ENCODE peak calls at places on chromosomes 13 and 19, in nine cellular contexts. V, Z, Y, L, A, B, H, X and S are unnamed samples.

GRCh38 chr19:18865973-18866799 is 29.8 kb downstream of the CERS1 start:
- DNase-seq in H (peak; percentile 74), Y (no peak), L (peak; percentile 50), X (peak; percentile 36), Z (peak; percentile 46), V (peak; percentile 71), A (peak; percentile 62), B (no peak), S (peak; percentile 41)

GRCh38 chr19:48678201-48678600 is 5.4 kb upstream of the NTN5 start:
- DNase-seq in Y (no peak), A (no peak), H (no peak), Z (no peak), B (peak; percentile 66), L (peak; percentile 98), V (no peak), X (no peak), S (no peak)

GRCh38 chr19:16274466-16274865 is 50.2 kb upstream of the KLF2 start:
- DNase-seq in V (no peak), A (no peak), L (no peak), H (no peak), B (no peak), Z (no peak), Y (no peak), X (no peak), S (no peak)

GRCh38 chr19:45518469-45518826 is 11.2 kb downstream of the VASP start:
- DNase-seq in X (no peak), B (no peak), Y (no peak), L (peak; percentile 86), Z (no peak), A (no peak), V (no peak), H (no peak), S (no peak)

GRCh38 chr19:30942636-30943035 is 406.6 kb downstream of the TSHZ3 start:
- DNase-seq in X (no peak), L (no peak), B (no peak), Z (no peak), A (no peak), V (no peak), Y (no peak), H (no peak), S (no peak)

GRCh38 chr13:31168166-31168565 is 6.5 kb upstream of the HSPH1 start:
- DNase-seq in B (no peak), L (no peak), H (no peak), V (no peak), A (no peak), Z (no peak), Y (no peak), X (no peak), S (no peak)

GRCh38 chr19:30665449-30665848 is 293.3 kb downstream of the ZNF536 start:
- DNase-seq in H (peak; percentile 21), X (no peak), Z (no peak), V (no peak), A (no peak), B (no peak), Y (no peak), L (no peak), S (no peak)

GRCh38 chr13:45015300-45015699 is 26.0 kb downstream of the GPALPP1 start:
- DNase-seq in X (peak; percentile 73), Z (no peak), L (no peak), A (no peak), B (no peak), Y (no peak), H (no peak), V (no peak), S (no peak)

GRCh38 chr13:20559659-20560356 is 7.1 kb upstream of the IFT88 start:
- DNase-seq in X (no peak), Z (no peak), B (no peak), H (no peak), A (no peak), V (no peak), L (peak; percentile 62), Y (no peak), S (no peak)

GRCh38 chr13:39835253-39835652 is 179.8 kb downstream of the COG6 start:
- DNase-seq in H (no peak), Y (no peak), B (peak; percentile 77), X (no peak), Z (no peak), V (peak; percentile 49), L (no peak), A (no peak), S (peak; percentile 78)

GRCh38 chr13:107275945-107276614 is 708.1 kb upstream of the ARGLU1 start:
- DNase-seq in V (no peak), Z (no peak), B (no peak), A (no peak), X (no peak), Y (no peak), L (no peak), H (no peak), S (no peak)

GRCh38 chr19:49366110-49366509 is 2.4 kb downstream of the DKKL1 start:
- DNase-seq in V (no peak), X (no peak), H (no peak), B (no peak), L (no peak), A (no peak), Y (no peak), Z (no peak), S (no peak)

GRCh38 chr19:52785506-52785905 is 1.1 kb downstream of the ZNF600 start:
- DNase-seq in X (no peak), A (no peak), L (no peak), H (no peak), Z (no peak), V (no peak), B (no peak), Y (no peak), S (no peak)

GRCh38 chr19:52786078-52786463 is 520 bp downstream of the ZNF600 start:
- DNase-seq in Y (no peak), L (no peak), H (peak; percentile 47), V (no peak), X (no peak), A (no peak), Z (peak; percentile 4), B (no peak), S (no peak)

GRCh38 chr19:52789440-52789839 is 2.8 kb upstream of the ZNF600 start:
- DNase-seq in X (no peak), Y (no peak), H (no peak), L (no peak), A (no peak), B (no peak), V (peak; percentile 34), Z (no peak), S (peak; percentile 50)
- H3K36me3 ChIP-seq in X (no peaks in the 10 kb centered on the region), Y (no peaks in the 10 kb centered on the region), H (no peaks in the 10 kb centered on the region), L (no peaks in the 10 kb centered on the region), A (no peaks in the 10 kb centered on the region), B (no peaks in the 10 kb centered on the region), V (no peaks in the 10 kb centered on the region), Z (no peaks in the 10 kb centered on the region), S (peaks cover 2% of the 10 kb centered on the region)

GRCh38 chr19:10136936-10137335 is 17.2 kb upstream of the EIF3G start:
- DNase-seq in V (no peak), Y (no peak), B (no peak), X (no peak), A (no peak), H (no peak), Z (no peak), L (no peak), S (no peak)
- H3K36me3 ChIP-seq in V (peaks cover 43% of the 10 kb centered on the region), Y (peaks cover 64% of the 10 kb centered on the region), B (peaks cover 37% of the 10 kb centered on the region), X (peaks cover 77% of the 10 kb centered on the region), A (peaks cover 92% of the 10 kb centered on the region), H (peaks cover 76% of the 10 kb centered on the region), Z (peaks cover 13% of the 10 kb centered on the region), L (peaks cover 16% of the 10 kb centered on the region), S (peaks cover 90% of the 10 kb centered on the region)

GRCh38 chr13:109781384-109782065 is 4.9 kb downstream of the IRS2 start:
- DNase-seq in L (peak; percentile 51), Z (no peak), H (no peak), V (no peak), A (no peak), X (no peak), Y (no peak), B (peak; percentile 58), S (no peak)
- H3K36me3 ChIP-seq in L (no peaks in the 10 kb centered on the region), Z (peaks cover 9% of the 10 kb centered on the region), H (no peaks in the 10 kb centered on the region), V (peaks cover 1% of the 10 kb centered on the region), A (peaks cover 33% of the 10 kb centered on the region), X (peaks cover 28% of the 10 kb centered on the region), Y (peaks cover 35% of the 10 kb centered on the region), B (peaks cover 58% of the 10 kb centered on the region), S (peaks cover 19% of the 10 kb centered on the region)

GRCh38 chr19:46722004-46722380 is 5.1 kb upstream of the PRKD2 start:
- DNase-seq in H (no peak), B (no peak), Y (no peak), X (no peak), V (no peak), Z (no peak), A (no peak), L (no peak), S (no peak)
- H3K36me3 ChIP-seq in H (peaks cover 27% of the 10 kb centered on the region), B (peaks cover 13% of the 10 kb centered on the region), Y (peaks cover 71% of the 10 kb centered on the region), X (peaks cover 67% of the 10 kb centered on the region), V (peaks cover 27% of the 10 kb centered on the region), Z (peaks cover 18% of the 10 kb centered on the region), A (peaks cover 72% of the 10 kb centered on the region), L (peaks cover 27% of the 10 kb centered on the region), S (peaks cover 83% of the 10 kb centered on the region)

DNA sequence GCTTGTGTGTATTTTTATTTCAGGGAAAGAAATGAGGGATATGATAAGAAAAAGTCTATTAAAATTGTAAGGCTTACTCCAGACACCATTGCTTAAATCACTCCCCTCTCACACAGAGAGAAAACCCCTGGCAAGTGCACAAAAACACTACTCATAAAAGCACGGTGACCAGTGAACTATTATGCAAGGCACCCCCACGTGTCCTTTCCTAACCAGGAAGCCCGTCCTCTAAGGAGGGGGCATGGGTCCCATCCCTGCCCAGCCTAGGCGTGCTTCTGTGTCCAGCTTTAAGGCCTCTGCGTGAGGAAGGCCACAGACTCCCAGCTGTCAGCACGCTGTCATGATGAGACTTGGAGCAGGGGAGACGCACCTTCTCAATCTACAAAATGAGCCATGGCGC is 83.5 kb downstream of the SLC7A1 start:
- DNase-seq in Z (no peak), Y (no peak), X (peak; percentile 56), B (no peak), A (no peak), L (no peak), V (no peak), H (no peak), S (no peak)
- H3K36me3 ChIP-seq in Z (no peaks in the 10 kb centered on the region), Y (peaks cover 31% of the 10 kb centered on the region), X (peaks cover 38% of the 10 kb centered on the region), B (peaks cover 19% of the 10 kb centered on the region), A (peaks cover 25% of the 10 kb centered on the region), L (no peaks in the 10 kb centered on the region), V (peaks cover 19% of the 10 kb centered on the region), H (peaks cover 14% of the 10 kb centered on the region), S (peaks cover 45% of the 10 kb centered on the region)